ENCODE peak calls at places on chromosomes 16 and 17, in five cellular contexts. One of them, this sample, is unnamed.

GRCh38 chr17:28949185-28950016 is 1.9 kb downstream of the PHF12 start:
- DNase-seq in NCI-H1436 treated with DMSO at 0.1 percent for 48 hours: no peak
- DNase-seq in GM23338: peak
- DNase-seq in occipital lobe: peak
- DNase-seq in substantia nigra: peak
- DNase-seq in this sample: no peak

GRCh38 chr17:48578616-48579560 is 738 bp upstream of the HOXB4 start:
- DNase-seq in GM23338: no peak
- DNase-seq in substantia nigra: no peak
- DNase-seq in occipital lobe: no peak
- DNase-seq in NCI-H1436 treated with DMSO at 0.1 percent for 48 hours: no peak
- DNase-seq in this sample: no peak

GRCh38 chr17:34579017-34579946 is at the start of gene TMEM132E:
- DNase-seq in NCI-H1436 treated with DMSO at 0.1 percent for 48 hours: no peak
- DNase-seq in GM23338: peak
- DNase-seq in substantia nigra: peak
- DNase-seq in occipital lobe: peak
- DNase-seq in this sample: peak

GRCh38 chr16:89052824-89053724 is 40.6 kb upstream of the ACSF3 start:
- DNase-seq in substantia nigra: no peak
- DNase-seq in NCI-H1436 treated with DMSO at 0.1 percent for 48 hours: peak
- DNase-seq in occipital lobe: peak
- DNase-seq in GM23338: no peak
- DNase-seq in this sample: no peak

GRCh38 chr16:68235105-68235881 is 634 bp downstream of the ESRP2 start:
- DNase-seq in substantia nigra: no peak
- DNase-seq in NCI-H1436 treated with DMSO at 0.1 percent for 48 hours: no peak
- DNase-seq in GM23338: peak
- DNase-seq in occipital lobe: no peak
- DNase-seq in this sample: no peak

GRCh38 chr17:59357219-59357699 is 25.8 kb downstream of the YPEL2 start:
- DNase-seq in GM23338: no peak
- DNase-seq in substantia nigra: no peak
- DNase-seq in NCI-H1436 treated with DMSO at 0.1 percent for 48 hours: no peak
- DNase-seq in occipital lobe: no peak
- DNase-seq in this sample: no peak

GRCh38 chr16:10122546-10122945 is 59.7 kb downstream of the GRIN2A start:
- DNase-seq in substantia nigra: no peak
- DNase-seq in occipital lobe: no peak
- DNase-seq in NCI-H1436 treated with DMSO at 0.1 percent for 48 hours: no peak
- DNase-seq in GM23338: peak
- DNase-seq in this sample: no peak

GRCh38 chr16:52546291-52546941 is 527 bp downstream of the TOX3 start:
- DNase-seq in NCI-H1436 treated with DMSO at 0.1 percent for 48 hours: no peak
- DNase-seq in GM23338: peak
- DNase-seq in occipital lobe: no peak
- DNase-seq in substantia nigra: no peak
- DNase-seq in this sample: no peak

GRCh38 chr16:7792346-7792745 is 459.7 kb downstream of the RBFOX1 start:
- DNase-seq in NCI-H1436 treated with DMSO at 0.1 percent for 48 hours: no peak
- DNase-seq in substantia nigra: no peak
- DNase-seq in occipital lobe: no peak
- DNase-seq in GM23338: no peak
- DNase-seq in this sample: no peak

GRCh38 chr17:14784997-14785696 is 480.0 kb downstream of the PMP22 start:
- DNase-seq in occipital lobe: no peak
- DNase-seq in GM23338: peak
- DNase-seq in NCI-H1436 treated with DMSO at 0.1 percent for 48 hours: no peak
- DNase-seq in substantia nigra: no peak
- DNase-seq in this sample: no peak